ENCODE peak calls at places on chromosomes 4 and X, in seven cellular contexts. One of them, this sample, is unnamed.

GRCh38 chrX:34655496-34656258 is 1.4 kb downstream of the TMEM47 start:
- DNase-seq in NCI-H2171 treated with DMSO at 0.1 percent for 48 hours: no peak
- DNase-seq in AG04450: no peak
- DNase-seq in H9: no peak
- DNase-seq in pulmonary artery endothelial cell: no peak
- DNase-seq in activated CD4-positive, alpha-beta T cell treated with anti-CD3 and anti-CD28 coated beads for 24 hours: no peak
- DNase-seq in astrocyte of the spinal cord: peak
- DNase-seq in this sample: no peak

GRCh38 chr4:109278594-109279031 is 23.8 kb downstream of the COL25A1 start:
- DNase-seq in AG04450: no peak
- DNase-seq in H9: no peak
- DNase-seq in NCI-H2171 treated with DMSO at 0.1 percent for 48 hours: no peak
- DNase-seq in pulmonary artery endothelial cell: no peak
- DNase-seq in activated CD4-positive, alpha-beta T cell treated with anti-CD3 and anti-CD28 coated beads for 24 hours: no peak
- DNase-seq in astrocyte of the spinal cord: no peak
- DNase-seq in this sample: no peak

GRCh38 chr4:25129926-25130325 is 30.3 kb downstream of the SEPSECS start:
- DNase-seq in astrocyte of the spinal cord: no peak
- DNase-seq in activated CD4-positive, alpha-beta T cell treated with anti-CD3 and anti-CD28 coated beads for 24 hours: no peak
- DNase-seq in NCI-H2171 treated with DMSO at 0.1 percent for 48 hours: no peak
- DNase-seq in H9: no peak
- DNase-seq in pulmonary artery endothelial cell: no peak
- DNase-seq in AG04450: no peak
- DNase-seq in this sample: no peak

GRCh38 chrX:480861-481417 is 94.2 kb upstream of the PPP2R3B start:
- DNase-seq in astrocyte of the spinal cord: no peak
- DNase-seq in activated CD4-positive, alpha-beta T cell treated with anti-CD3 and anti-CD28 coated beads for 24 hours: no peak
- DNase-seq in pulmonary artery endothelial cell: no peak
- DNase-seq in AG04450: no peak
- DNase-seq in NCI-H2171 treated with DMSO at 0.1 percent for 48 hours: no peak
- DNase-seq in H9: no peak
- DNase-seq in this sample: no peak

GRCh38 chr4:82774711-82775171 is 23.9 kb downstream of the SCD5 start:
- DNase-seq in H9: peak
- DNase-seq in NCI-H2171 treated with DMSO at 0.1 percent for 48 hours: no peak
- DNase-seq in astrocyte of the spinal cord: peak
- DNase-seq in activated CD4-positive, alpha-beta T cell treated with anti-CD3 and anti-CD28 coated beads for 24 hours: no peak
- DNase-seq in AG04450: no peak
- DNase-seq in pulmonary artery endothelial cell: no peak
- DNase-seq in this sample: no peak

GRCh38 chrX:2829469-2830246 is 928 bp downstream of the GYG2 start:
- DNase-seq in H9: no peak
- DNase-seq in activated CD4-positive, alpha-beta T cell treated with anti-CD3 and anti-CD28 coated beads for 24 hours: no peak
- DNase-seq in AG04450: no peak
- DNase-seq in pulmonary artery endothelial cell: no peak
- DNase-seq in astrocyte of the spinal cord: no peak
- DNase-seq in NCI-H2171 treated with DMSO at 0.1 percent for 48 hours: no peak
- DNase-seq in this sample: no peak

GRCh38 chrX:24426921-24427746 is 38.0 kb upstream of the PDK3 start:
- DNase-seq in NCI-H2171 treated with DMSO at 0.1 percent for 48 hours: no peak
- DNase-seq in AG04450: no peak
- DNase-seq in pulmonary artery endothelial cell: no peak
- DNase-seq in astrocyte of the spinal cord: peak
- DNase-seq in H9: no peak
- DNase-seq in activated CD4-positive, alpha-beta T cell treated with anti-CD3 and anti-CD28 coated beads for 24 hours: no peak
- DNase-seq in this sample: no peak

GRCh38 chr4:136121431-136121830 is 1410.9 kb downstream of the PCDH18 start:
- DNase-seq in activated CD4-positive, alpha-beta T cell treated with anti-CD3 and anti-CD28 coated beads for 24 hours: no peak
- DNase-seq in pulmonary artery endothelial cell: no peak
- DNase-seq in H9: no peak
- DNase-seq in NCI-H2171 treated with DMSO at 0.1 percent for 48 hours: peak
- DNase-seq in astrocyte of the spinal cord: no peak
- DNase-seq in AG04450: no peak
- DNase-seq in this sample: no peak

GRCh38 chr4:54800831-54801530 is 143.2 kb downstream of the KIT start:
- DNase-seq in pulmonary artery endothelial cell: no peak
- DNase-seq in activated CD4-positive, alpha-beta T cell treated with anti-CD3 and anti-CD28 coated beads for 24 hours: no peak
- DNase-seq in astrocyte of the spinal cord: no peak
- DNase-seq in NCI-H2171 treated with DMSO at 0.1 percent for 48 hours: peak
- DNase-seq in H9: no peak
- DNase-seq in AG04450: no peak
- DNase-seq in this sample: peak

GRCh38 chrX:68261060-68261672 is 172.1 kb downstream of the OPHN1 start:
- DNase-seq in NCI-H2171 treated with DMSO at 0.1 percent for 48 hours: no peak
- DNase-seq in H9: no peak
- DNase-seq in AG04450: no peak
- DNase-seq in activated CD4-positive, alpha-beta T cell treated with anti-CD3 and anti-CD28 coated beads for 24 hours: no peak
- DNase-seq in astrocyte of the spinal cord: peak
- DNase-seq in pulmonary artery endothelial cell: no peak
- DNase-seq in this sample: no peak

GRCh38 chr4:78591404-78591803 is 39.8 kb downstream of the ANXA3 start:
- DNase-seq in pulmonary artery endothelial cell: no peak
- DNase-seq in astrocyte of the spinal cord: no peak
- DNase-seq in H9: no peak
- DNase-seq in AG04450: no peak
- DNase-seq in NCI-H2171 treated with DMSO at 0.1 percent for 48 hours: no peak
- DNase-seq in activated CD4-positive, alpha-beta T cell treated with anti-CD3 and anti-CD28 coated beads for 24 hours: no peak
- DNase-seq in this sample: no peak